ENCODE peak calls at places on chromosomes 5 and 9, in nine cellular contexts. One of them, this sample, is unnamed.

GRCh38 chr5:114830114-114830513 is 339.6 kb downstream of the TRIM36 start:
- DNase-seq in sigmoid colon: no peak
- DNase-seq in dorsolateral prefrontal cortex: no peak
- DNase-seq in colonic mucosa: no peak
- DNase-seq in neural crest cell: no peak
- DNase-seq in heart left ventricle: no peak
- DNase-seq in bronchial epithelial cell: no peak
- DNase-seq in body of pancreas: no peak
- DNase-seq in kidney epithelial cell: no peak
- DNase-seq in this sample: no peak

GRCh38 chr5:124649548-124650501 is 96.6 kb downstream of the ZNF608 start:
- DNase-seq in heart left ventricle: peak
- DNase-seq in colonic mucosa: peak
- DNase-seq in kidney epithelial cell: peak
- DNase-seq in bronchial epithelial cell: peak
- DNase-seq in body of pancreas: peak
- DNase-seq in neural crest cell: no peak
- DNase-seq in sigmoid colon: no peak
- DNase-seq in dorsolateral prefrontal cortex: peak
- DNase-seq in this sample: peak

GRCh38 chr5:76701298-76701697 is 14.6 kb upstream of the F2R start:
- DNase-seq in neural crest cell: no peak
- DNase-seq in sigmoid colon: no peak
- DNase-seq in heart left ventricle: peak
- DNase-seq in colonic mucosa: no peak
- DNase-seq in body of pancreas: no peak
- DNase-seq in dorsolateral prefrontal cortex: no peak
- DNase-seq in kidney epithelial cell: peak
- DNase-seq in bronchial epithelial cell: peak
- DNase-seq in this sample: no peak

GRCh38 chr5:7773178-7773577 is 77.8 kb downstream of the CFAP90 start:
- DNase-seq in kidney epithelial cell: no peak
- DNase-seq in sigmoid colon: no peak
- DNase-seq in bronchial epithelial cell: no peak
- DNase-seq in dorsolateral prefrontal cortex: no peak
- DNase-seq in heart left ventricle: no peak
- DNase-seq in colonic mucosa: no peak
- DNase-seq in body of pancreas: no peak
- DNase-seq in neural crest cell: no peak
- DNase-seq in this sample: no peak

GRCh38 chr9:82108881-82109280 is 120.3 kb downstream of the SPATA31D1 start:
- DNase-seq in heart left ventricle: no peak
- DNase-seq in dorsolateral prefrontal cortex: no peak
- DNase-seq in sigmoid colon: no peak
- DNase-seq in kidney epithelial cell: no peak
- DNase-seq in bronchial epithelial cell: no peak
- DNase-seq in colonic mucosa: no peak
- DNase-seq in neural crest cell: no peak
- DNase-seq in body of pancreas: no peak
- DNase-seq in this sample: no peak

GRCh38 chr5:52043543-52043942 is 660.3 kb downstream of the ISL1 start:
- DNase-seq in heart left ventricle: no peak
- DNase-seq in neural crest cell: no peak
- DNase-seq in body of pancreas: no peak
- DNase-seq in colonic mucosa: no peak
- DNase-seq in bronchial epithelial cell: no peak
- DNase-seq in dorsolateral prefrontal cortex: no peak
- DNase-seq in kidney epithelial cell: no peak
- DNase-seq in sigmoid colon: no peak
- DNase-seq in this sample: no peak

GRCh38 chr5:90606539-90606938 is 47.9 kb downstream of the ADGRV1 start:
- DNase-seq in bronchial epithelial cell: peak
- DNase-seq in sigmoid colon: no peak
- DNase-seq in neural crest cell: no peak
- DNase-seq in colonic mucosa: no peak
- DNase-seq in heart left ventricle: no peak
- DNase-seq in kidney epithelial cell: no peak
- DNase-seq in body of pancreas: no peak
- DNase-seq in dorsolateral prefrontal cortex: no peak
- DNase-seq in this sample: peak

GRCh38 chr5:132210944-132211343 is 16.7 kb downstream of the P4HA2 start:
- DNase-seq in kidney epithelial cell: no peak
- DNase-seq in neural crest cell: no peak
- DNase-seq in body of pancreas: no peak
- DNase-seq in bronchial epithelial cell: no peak
- DNase-seq in heart left ventricle: no peak
- DNase-seq in sigmoid colon: peak
- DNase-seq in colonic mucosa: no peak
- DNase-seq in dorsolateral prefrontal cortex: no peak
- DNase-seq in this sample: no peak

GRCh38 chr9:18632624-18633407 is 158.9 kb downstream of the ADAMTSL1 start:
- DNase-seq in neural crest cell: no peak
- DNase-seq in kidney epithelial cell: peak
- DNase-seq in dorsolateral prefrontal cortex: no peak
- DNase-seq in heart left ventricle: peak
- DNase-seq in bronchial epithelial cell: peak
- DNase-seq in sigmoid colon: no peak
- DNase-seq in colonic mucosa: no peak
- DNase-seq in body of pancreas: no peak
- DNase-seq in this sample: peak

DNA sequence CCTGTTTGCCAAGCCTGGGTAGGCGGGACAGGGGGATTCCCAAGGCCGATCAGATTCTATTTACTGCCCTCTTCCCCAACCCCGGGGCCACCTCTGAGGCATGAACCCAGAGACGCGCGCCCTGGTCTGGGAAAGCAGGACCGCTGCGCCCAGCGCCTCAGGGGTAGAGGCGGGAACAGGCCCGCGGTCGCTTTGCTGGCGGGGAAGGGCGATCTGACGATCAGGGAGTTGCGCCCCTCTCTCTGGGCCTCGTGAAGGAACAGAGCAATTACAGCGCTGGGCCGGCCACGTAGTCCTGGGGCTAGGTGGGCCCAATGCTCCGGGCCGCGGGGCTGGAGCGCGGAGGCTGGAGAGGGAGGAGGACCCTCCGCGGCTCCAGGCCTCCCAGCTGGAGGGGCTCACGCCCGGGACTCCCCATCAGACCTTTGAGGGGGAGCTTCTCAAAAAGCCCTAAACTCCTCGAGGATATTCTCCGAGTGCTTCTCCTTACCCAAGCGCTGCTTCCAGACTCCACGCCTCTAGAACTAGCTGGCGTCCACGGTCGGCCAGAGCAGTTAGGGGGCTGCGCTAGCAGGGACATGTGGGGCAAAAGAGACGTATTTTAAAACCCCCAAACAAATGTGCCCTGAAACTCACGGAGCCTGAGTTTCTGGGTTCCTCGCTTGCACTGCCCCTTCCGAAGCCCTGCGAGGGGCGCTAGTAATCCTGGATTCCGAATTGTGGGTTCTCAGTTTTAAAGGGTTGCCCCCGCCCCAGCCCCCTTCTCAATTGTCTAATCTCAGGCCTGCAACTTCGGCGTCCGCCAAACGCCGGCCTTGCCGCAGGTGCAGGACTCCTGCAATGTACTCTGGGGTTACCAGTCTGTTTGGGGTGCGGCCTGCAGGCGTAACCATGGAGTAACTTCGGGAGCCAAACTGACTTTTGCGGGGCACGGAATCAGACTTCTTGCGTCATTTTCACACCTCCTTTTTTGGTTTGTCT is 57.6 kb downstream of the TMEM174 start:
- DNase-seq in bronchial epithelial cell: no peak
- DNase-seq in body of pancreas: no peak
- DNase-seq in heart left ventricle: no peak
- DNase-seq in colonic mucosa: no peak
- DNase-seq in dorsolateral prefrontal cortex: no peak
- DNase-seq in neural crest cell: no peak
- DNase-seq in sigmoid colon: no peak
- DNase-seq in kidney epithelial cell: no peak
- DNase-seq in this sample: no peak
- TF ChIP-seq CTCF in bronchial epithelial cell: no peak
- TF ChIP-seq CTCF in body of pancreas: no peak
- TF ChIP-seq CTCF in heart left ventricle: no peak
- TF ChIP-seq CTCF in colonic mucosa: no peak
- TF ChIP-seq CTCF in dorsolateral prefrontal cortex: no peak
- TF ChIP-seq CTCF in neural crest cell: no peak
- TF ChIP-seq CTCF in sigmoid colon: no peak
- TF ChIP-seq CTCF in kidney epithelial cell: no peak
- TF ChIP-seq CTCF in this sample: no peak

GRCh38 chr9:124839612-124840299 is 13.5 kb upstream of the WDR38 start:
- DNase-seq in bronchial epithelial cell: no peak
- DNase-seq in dorsolateral prefrontal cortex: no peak
- DNase-seq in kidney epithelial cell: no peak
- DNase-seq in sigmoid colon: no peak
- DNase-seq in neural crest cell: no peak
- DNase-seq in body of pancreas: no peak
- DNase-seq in colonic mucosa: no peak
- DNase-seq in heart left ventricle: no peak
- DNase-seq in this sample: peak
- TF ChIP-seq CTCF in bronchial epithelial cell: peak
- TF ChIP-seq CTCF in dorsolateral prefrontal cortex: no peak
- TF ChIP-seq CTCF in kidney epithelial cell: peak
- TF ChIP-seq CTCF in sigmoid colon: peak
- TF ChIP-seq CTCF in neural crest cell: peak
- TF ChIP-seq CTCF in body of pancreas: peak
- TF ChIP-seq CTCF in colonic mucosa: peak
- TF ChIP-seq CTCF in heart left ventricle: peak
- TF ChIP-seq CTCF in this sample: peak

DNA sequence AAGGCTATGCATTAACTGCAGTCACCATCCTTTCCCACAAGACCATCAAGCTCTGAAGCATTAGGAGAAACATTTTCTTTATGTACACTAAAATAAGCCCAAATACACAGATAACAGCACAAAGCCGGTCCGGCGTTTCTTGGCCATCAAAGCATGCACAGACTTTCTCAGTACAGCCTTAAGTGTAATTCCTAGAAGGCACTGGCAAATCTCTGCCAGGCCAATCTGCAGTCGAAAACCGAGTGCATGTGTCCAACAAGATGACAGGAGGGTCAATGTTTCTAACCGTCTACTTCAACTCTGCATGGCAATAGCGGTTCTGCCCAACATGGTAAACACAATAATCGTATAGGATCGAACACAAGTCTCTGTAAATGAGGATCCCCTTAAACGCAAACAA is 1.1 kb downstream of the ARL15 start:
- DNase-seq in kidney epithelial cell: no peak
- DNase-seq in dorsolateral prefrontal cortex: peak
- DNase-seq in neural crest cell: no peak
- DNase-seq in heart left ventricle: no peak
- DNase-seq in bronchial epithelial cell: peak
- DNase-seq in body of pancreas: no peak
- DNase-seq in colonic mucosa: peak
- DNase-seq in sigmoid colon: no peak
- DNase-seq in this sample: no peak
- TF ChIP-seq CTCF in kidney epithelial cell: no peak
- TF ChIP-seq CTCF in dorsolateral prefrontal cortex: no peak
- TF ChIP-seq CTCF in neural crest cell: no peak
- TF ChIP-seq CTCF in heart left ventricle: no peak
- TF ChIP-seq CTCF in bronchial epithelial cell: no peak
- TF ChIP-seq CTCF in body of pancreas: no peak
- TF ChIP-seq CTCF in colonic mucosa: no peak
- TF ChIP-seq CTCF in sigmoid colon: no peak
- TF ChIP-seq CTCF in this sample: no peak

GRCh38 chr9:136261686-136262430 is 16.2 kb upstream of the QSOX2 start:
- DNase-seq in sigmoid colon: no peak
- DNase-seq in neural crest cell: no peak
- DNase-seq in dorsolateral prefrontal cortex: no peak
- DNase-seq in body of pancreas: no peak
- DNase-seq in heart left ventricle: no peak
- DNase-seq in colonic mucosa: no peak
- DNase-seq in bronchial epithelial cell: no peak
- DNase-seq in kidney epithelial cell: no peak
- DNase-seq in this sample: no peak

GRCh38 chr9:136265561-136266355 is 20.1 kb upstream of the QSOX2 start:
- DNase-seq in sigmoid colon: no peak
- DNase-seq in colonic mucosa: no peak
- DNase-seq in heart left ventricle: no peak
- DNase-seq in neural crest cell: no peak
- DNase-seq in dorsolateral prefrontal cortex: no peak
- DNase-seq in body of pancreas: no peak
- DNase-seq in bronchial epithelial cell: no peak
- DNase-seq in kidney epithelial cell: no peak
- DNase-seq in this sample: no peak

GRCh38 chr9:136264803-136265405 is 19.3 kb upstream of the QSOX2 start:
- DNase-seq in colonic mucosa: no peak
- DNase-seq in kidney epithelial cell: no peak
- DNase-seq in body of pancreas: no peak
- DNase-seq in heart left ventricle: no peak
- DNase-seq in sigmoid colon: no peak
- DNase-seq in neural crest cell: no peak
- DNase-seq in dorsolateral prefrontal cortex: no peak
- DNase-seq in bronchial epithelial cell: no peak
- DNase-seq in this sample: no peak

GRCh38 chr9:136262671-136263178 is 17.1 kb upstream of the QSOX2 start:
- DNase-seq in sigmoid colon: no peak
- DNase-seq in heart left ventricle: no peak
- DNase-seq in dorsolateral prefrontal cortex: no peak
- DNase-seq in colonic mucosa: no peak
- DNase-seq in body of pancreas: no peak
- DNase-seq in bronchial epithelial cell: no peak
- DNase-seq in kidney epithelial cell: no peak
- DNase-seq in neural crest cell: no peak
- DNase-seq in this sample: no peak

DNA sequence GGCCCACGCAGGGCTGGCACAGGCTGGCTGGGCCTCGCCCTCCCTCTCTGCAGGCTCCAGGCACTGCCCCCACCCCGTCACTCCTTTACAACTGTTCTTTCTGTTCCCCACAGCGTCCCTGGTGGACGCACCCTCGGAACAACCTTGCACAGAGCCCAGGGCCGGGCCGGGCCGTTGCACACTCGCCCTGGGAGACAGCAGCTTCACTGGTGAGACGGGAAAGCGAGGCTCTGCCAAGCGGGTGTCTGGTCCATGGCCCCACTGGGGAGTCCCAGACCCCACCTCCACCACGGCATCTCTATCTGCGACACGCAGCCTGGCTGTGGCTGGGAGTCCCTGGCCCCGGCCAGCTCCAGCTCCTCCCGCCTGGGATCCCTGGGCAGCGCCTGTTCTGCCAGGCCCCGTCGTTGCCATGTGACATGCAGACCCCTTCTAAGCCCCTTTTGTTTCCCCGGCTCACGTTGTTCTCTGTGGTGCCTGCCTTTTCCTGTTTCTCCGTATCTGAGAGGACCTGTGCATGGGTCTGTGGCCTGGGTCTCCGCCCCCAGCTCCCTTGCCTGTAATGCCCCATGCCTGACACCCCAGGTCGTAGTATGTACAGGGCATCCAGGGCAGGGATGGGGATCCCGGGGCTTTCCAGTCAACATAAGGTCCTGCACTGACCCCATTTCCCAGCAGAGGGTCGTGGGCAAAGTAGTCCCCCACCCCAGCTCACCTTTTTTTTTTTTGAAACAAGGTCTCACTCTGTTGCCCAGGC is 18.6 kb upstream of the QSOX2 start:
- DNase-seq in body of pancreas: no peak
- DNase-seq in dorsolateral prefrontal cortex: no peak
- DNase-seq in neural crest cell: no peak
- DNase-seq in kidney epithelial cell: no peak
- DNase-seq in heart left ventricle: no peak
- DNase-seq in colonic mucosa: no peak
- DNase-seq in sigmoid colon: no peak
- DNase-seq in bronchial epithelial cell: no peak
- DNase-seq in this sample: no peak
- TF ChIP-seq CTCF in body of pancreas: no peak
- TF ChIP-seq CTCF in dorsolateral prefrontal cortex: no peak
- TF ChIP-seq CTCF in neural crest cell: no peak
- TF ChIP-seq CTCF in kidney epithelial cell: peak
- TF ChIP-seq CTCF in heart left ventricle: no peak
- TF ChIP-seq CTCF in colonic mucosa: no peak
- TF ChIP-seq CTCF in sigmoid colon: no peak
- TF ChIP-seq CTCF in bronchial epithelial cell: no peak
- TF ChIP-seq CTCF in this sample: no peak